ENCODE peak calls at places on chromosomes 6 and 20, in five cellular contexts. V, H, G, F and X are unnamed samples. For H3K9me3, the result is how much of the 10 kb centered on the place peaks cover.

GRCh38 chr6:166563200-166563599 is 23.3 kb downstream of the RAMACL start:
- DNase-seq in V (no peak), G (no peak), H (no peak), F (no peak), X (no peak)

GRCh38 chr6:140319209-140319608 is 944.8 kb upstream of the CITED2 start:
- DNase-seq in G (no peak), V (no peak), H (no peak), F (no peak), X (no peak)

GRCh38 chr20:25272223-25273000 is 24.5 kb downstream of the PYGB start:
- DNase-seq in V (peak), G (peak), H (peak), F (no peak), X (no peak)

GRCh38 chr6:128882560-128882959 is 378 bp upstream of the LAMA2 start:
- DNase-seq in F (no peak), V (no peak), G (no peak), H (no peak), X (no peak)

GRCh38 chr20:5938456-5939029 is 11.8 kb downstream of the TRMT6 start:
- DNase-seq in H (no peak), V (no peak), G (no peak), F (no peak), X (no peak)

GRCh38 chr6:160509610-160510009 is 154.5 kb downstream of the LPA start:
- DNase-seq in H (no peak), G (no peak), V (no peak), F (no peak), X (no peak)

GRCh38 chr6:133240511-133241087 is 558 bp upstream of the EYA4 start:
- DNase-seq in H (no peak), F (peak), G (no peak), V (no peak), X (no peak)

GRCh38 chr6:111253999-111254778 is 166.9 kb downstream of the SLC16A10 start:
- DNase-seq in H (no peak), F (no peak), V (no peak), G (no peak), X (no peak)

GRCh38 chr20:21323640-21324039 is 20.5 kb downstream of the XRN2 start:
- DNase-seq in F (no peak), H (no peak), G (no peak), V (no peak), X (no peak)

GRCh38 chr6:56902551-56903464 is 52.1 kb upstream of the BEND6 start:
- DNase-seq in H (no peak), G (no peak), V (no peak), F (no peak), X (no peak)

GRCh38 chr20:10171864-10172751 is 46.5 kb upstream of the SNAP25 start:
- DNase-seq in G (peak), H (peak), V (peak), F (peak), X (peak)

GRCh38 chr6:44276667-44277640 is 6.7 kb downstream of the TMEM151B start:
- DNase-seq in V (no peak), F (no peak), H (no peak), G (no peak), X (no peak)

GRCh38 chr6:40440083-40440482 is 147.1 kb downstream of the LRFN2 start:
- DNase-seq in H (no peak), V (no peak), G (no peak), F (no peak), X (no peak)

GRCh38 chr6:125787791-125788190 is 3.0 kb upstream of the NCOA7 start:
- DNase-seq in H (peak), V (no peak), G (no peak), F (no peak), X (no peak)
- TF ChIP-seq CTCF in H (no peak), V (peak), G (no peak), F (peak), X (no peak)

GRCh38 chr6:35508027-35508426 is 4.7 kb downstream of the TULP1 start:
- DNase-seq in F (no peak), H (no peak), G (no peak), V (no peak), X (no peak)

GRCh38 chr6:35505985-35506384 is 6.7 kb downstream of the TULP1 start:
- DNase-seq in V (no peak), F (no peak), G (no peak), H (no peak), X (no peak)

GRCh38 chr6:35507221-35507620 is 5.5 kb downstream of the TULP1 start:
- DNase-seq in F (no peak), V (no peak), G (no peak), H (no peak), X (no peak)

GRCh38 chr6:35508542-35508941 is 4.2 kb downstream of the TULP1 start:
- DNase-seq in V (no peak), F (no peak), G (no peak), H (no peak), X (no peak)

GRCh38 chr6:35506536-35506935 is 6.2 kb downstream of the TULP1 start:
- DNase-seq in V (no peak), G (no peak), F (no peak), H (no peak), X (no peak)
- H3K9me3 ChIP-seq in V (under half), G (under half), F (under half), H (under half), X (under half)

GRCh38 chr6:33173228-33174180 is 18.8 kb downstream of the COL11A2 start:
- DNase-seq in F (no peak), V (peak), H (no peak), G (no peak), X (no peak)

GRCh38 chr6:33171096-33171888 is 21.0 kb downstream of the COL11A2 start:
- DNase-seq in V (peak), G (no peak), H (no peak), F (no peak), X (no peak)

GRCh38 chr6:33171889-33172203 is 20.4 kb downstream of the COL11A2 start:
- DNase-seq in F (no peak), V (no peak), H (no peak), G (no peak), X (no peak)

GRCh38 chr6:33170176-33171095 is 21.8 kb downstream of the COL11A2 start:
- DNase-seq in G (no peak), F (no peak), V (no peak), H (no peak), X (no peak)

GRCh38 chr6:33172307-33173227 is 19.7 kb downstream of the COL11A2 start:
- DNase-seq in F (no peak), V (peak), H (peak), G (no peak), X (no peak)
- TF ChIP-seq CTCF in F (peak), V (peak), H (peak), G (no peak), X (no peak)

GRCh38 chr6:15882345-15882744 is 219.5 kb upstream of the DTNBP1 start:
- DNase-seq in F (no peak), H (no peak), G (no peak), V (no peak), X (no peak)
- H3K9me3 ChIP-seq in F (under half), H (under half), G (under half), V (under half), X (under half)

GRCh38 chr20:46209930-46210671 is 92.0 kb downstream of the CD40 start:
- DNase-seq in H (no peak), G (no peak), V (no peak), F (no peak), X (no peak)
- TF ChIP-seq CTCF in H (no peak), G (no peak), V (no peak), F (no peak), X (no peak)